ENCODE peak calls at places on chromosomes 13 and 19, in six cellular contexts. V, C, R, G, Q and P are unnamed samples.

GRCh38 chr19:5018224-5019015 is 49.5 kb downstream of the KDM4B start:
- DNase-seq in V (no peak), C (no peak), R (no peak), G (no peak), Q (no peak), P (no peak)

GRCh38 chr13:111181977-111182376 is 66.9 kb downstream of the ARHGEF7 start:
- DNase-seq in V (no peak), C (no peak), R (no peak), G (no peak), Q (no peak), P (no peak)

GRCh38 chr19:35226748-35227147 is 1.8 kb downstream of the FAM187B start:
- DNase-seq in V (no peak), C (no peak), R (no peak), G (no peak), Q (no peak), P (no peak)

GRCh38 chr19:48627865-48628314 is 8.6 kb downstream of the SPHK2 start:
- DNase-seq in V (no peak), C (no peak), R (no peak), G (no peak), Q (no peak), P (no peak)

GRCh38 chr13:32622827-32623226 is 36.6 kb downstream of the PDS5B start:
- DNase-seq in V (no peak), C (no peak), R (no peak), G (no peak), Q (no peak), P (no peak)

GRCh38 chr19:33447336-33448158 is 74.0 kb downstream of the CEBPG start:
- DNase-seq in V (no peak), C (no peak), R (no peak), G (no peak), Q (no peak), P (no peak)

GRCh38 chr19:48308695-48309586 is 16.4 kb upstream of the EMP3 start:
- DNase-seq in V (no peak), C (no peak), R (no peak), G (no peak), Q (no peak), P (no peak)

GRCh38 chr13:21463424-21463823 is 4.3 kb upstream of the ZDHHC20 start:
- DNase-seq in V (no peak), C (no peak), R (no peak), G (no peak), Q (no peak), P (no peak)

GRCh38 chr13:22549126-22549525 is 631.7 kb upstream of the SGCG start:
- DNase-seq in V (no peak), C (no peak), R (no peak), G (no peak), Q (no peak), P (no peak)

GRCh38 chr13:24307211-24308067 is 1.9 kb upstream of the C1QTNF9 start:
- DNase-seq in V (no peak), C (no peak), R (no peak), G (no peak), Q (no peak), P (no peak)

GRCh38 chr13:32426191-32426980 is 1.5 kb downstream of the N4BP2L1 start:
- DNase-seq in V (peak), C (no peak), R (no peak), G (no peak), Q (no peak), P (no peak)

GRCh38 chr19:53012006-53012405 is 1.7 kb upstream of the ERVV-1 start:
- DNase-seq in V (no peak), C (no peak), R (no peak), G (no peak), Q (no peak), P (no peak)

GRCh38 chr13:30364133-30364532 is 56.8 kb upstream of the KATNAL1 start:
- DNase-seq in V (no peak), C (no peak), R (no peak), G (no peak), Q (no peak), P (no peak)

GRCh38 chr13:41596190-41596589 is 138.8 kb downstream of the RGCC start:
- DNase-seq in V (no peak), C (no peak), R (no peak), G (no peak), Q (no peak), P (no peak)

GRCh38 chr19:9757544-9758501 is 10.7 kb downstream of the ZNF846 start:
- DNase-seq in V (no peak), C (no peak), R (no peak), G (no peak), Q (no peak), P (no peak)

GRCh38 chr19:8334458-8335342 is 8.4 kb downstream of the KANK3 start:
- DNase-seq in V (no peak), C (peak), R (no peak), G (no peak), Q (no peak), P (no peak)

GRCh38 chr19:2726160-2726855 is 5.1 kb upstream of the DIRAS1 start:
- DNase-seq in V (no peak), C (no peak), R (no peak), G (no peak), Q (no peak), P (no peak)

GRCh38 chr13:109734002-109734785 is 52.2 kb downstream of the IRS2 start:
- DNase-seq in V (no peak), C (no peak), R (no peak), G (no peak), Q (no peak), P (no peak)

GRCh38 chr19:7595466-7596133 is at the start of gene CAMSAP3:
- DNase-seq in V (no peak), C (peak), R (no peak), G (no peak), Q (no peak), P (peak)

GRCh38 chr13:30164141-30164540 is 143.2 kb downstream of the KATNAL1 start:
- DNase-seq in V (no peak), C (no peak), R (no peak), G (no peak), Q (no peak), P (no peak)

GRCh38 chr13:43537124-43537523 is 249.6 kb downstream of the ENOX1 start:
- DNase-seq in V (no peak), C (no peak), R (no peak), G (no peak), Q (no peak), P (no peak)

GRCh38 chr13:40192516-40193257 is 473.8 kb downstream of the FOXO1 start:
- DNase-seq in V (no peak), C (no peak), R (no peak), G (no peak), Q (no peak), P (no peak)

GRCh38 chr13:20544186-20544914 is 18.7 kb upstream of the CRYL1 start:
- DNase-seq in V (no peak), C (no peak), R (no peak), G (peak), Q (no peak), P (no peak)

GRCh38 chr19:48330012-48330681 is 4.8 kb downstream of the EMP3 start:
- DNase-seq in V (peak), C (peak), R (peak), G (no peak), Q (peak), P (peak)

GRCh38 chr13:37138169-37138568 is 32.7 kb upstream of the CSNK1A1L start:
- DNase-seq in V (no peak), C (no peak), R (no peak), G (no peak), Q (no peak), P (no peak)

GRCh38 chr19:3658823-3659745 is 32.5 kb upstream of the CACTIN start:
- DNase-seq in V (no peak), C (no peak), R (no peak), G (no peak), Q (no peak), P (no peak)

GRCh38 chr13:41915096-41915495 is 45.8 kb downstream of the VWA8 start:
- DNase-seq in V (no peak), C (no peak), R (no peak), G (no peak), Q (no peak), P (no peak)

GRCh38 chr13:60032836-60033235 is 130.9 kb downstream of the DIAPH3 start:
- DNase-seq in V (no peak), C (no peak), R (no peak), G (no peak), Q (no peak), P (no peak)

GRCh38 chr13:111398715-111399299 is 78.4 kb downstream of the TEX29 start:
- DNase-seq in V (peak), C (no peak), R (no peak), G (no peak), Q (no peak), P (no peak)

GRCh38 chr19:30393046-30393445 is 20.9 kb downstream of the ZNF536 start:
- DNase-seq in V (no peak), C (no peak), R (no peak), G (no peak), Q (no peak), P (no peak)

GRCh38 chr19:47512183-47512947 is 2.5 kb downstream of the NAPA start:
- DNase-seq in V (peak), C (no peak), R (no peak), G (no peak), Q (no peak), P (no peak)

GRCh38 chr19:49560358-49560900 is 19.9 kb downstream of the NOSIP start:
- DNase-seq in V (peak), C (no peak), R (no peak), G (no peak), Q (no peak), P (no peak)

GRCh38 chr19:30631035-30631375 is 258.8 kb downstream of the ZNF536 start:
- DNase-seq in V (no peak), C (no peak), R (no peak), G (no peak), Q (no peak), P (no peak)

GRCh38 chr19:31126236-31126635 is 223.0 kb downstream of the TSHZ3 start:
- DNase-seq in V (no peak), C (no peak), R (no peak), G (no peak), Q (no peak), P (no peak)

GRCh38 chr19:47619763-47620162 is 10.8 kb downstream of the BICRA start:
- DNase-seq in V (no peak), C (no peak), R (no peak), G (no peak), Q (no peak), P (no peak)

GRCh38 chr13:30268673-30269072 is 38.7 kb downstream of the KATNAL1 start:
- DNase-seq in V (no peak), C (no peak), R (no peak), G (no peak), Q (no peak), P (no peak)